ENCODE peak calls at places on chromosomes 11 and 22, in eight cellular contexts. I, P, V, W, F, Y, O and S are unnamed samples. For H3K27me3, the result is how much of the 10 kb centered on the place peaks cover.

GRCh38 chr11:72668645-72669347 is 5.4 kb downstream of the PDE2A start:
- DNase-seq in O (no peak), I (no peak), F (no peak), W (no peak), Y (no peak), V (no peak), P (peak), S (no peak)

GRCh38 chr11:115456019-115456418 is 48.2 kb downstream of the CADM1 start:
- DNase-seq in P (no peak), V (no peak), O (no peak), W (no peak), I (no peak), F (peak), Y (no peak), S (no peak)

GRCh38 chr11:80593981-80594380 is 1153.2 kb upstream of the TENM4 start:
- DNase-seq in W (no peak), V (peak), P (no peak), O (no peak), I (no peak), Y (no peak), F (peak), S (no peak)

GRCh38 chr11:86594746-86595145 is 77.7 kb downstream of the ME3 start:
- DNase-seq in I (no peak), F (peak), P (peak), V (peak), Y (no peak), W (no peak), O (no peak), S (no peak)

GRCh38 chr22:46046299-46046685 is 69.3 kb upstream of the WNT7B start:
- DNase-seq in F (no peak), O (peak), W (no peak), V (no peak), Y (peak), I (no peak), P (no peak), S (no peak)

GRCh38 chr11:106695506-106695905 is 322.8 kb downstream of the GUCY1A2 start:
- DNase-seq in W (no peak), P (no peak), O (no peak), Y (no peak), F (peak), I (peak), V (peak), S (no peak)

GRCh38 chr11:79546366-79546765 is 105.5 kb upstream of the TENM4 start:
- DNase-seq in F (no peak), I (no peak), W (no peak), Y (no peak), V (no peak), O (no peak), P (no peak), S (no peak)

GRCh38 chr11:42770444-42771065 is 541.2 kb upstream of the API5 start:
- DNase-seq in I (no peak), Y (no peak), W (no peak), V (peak), F (no peak), P (peak), O (no peak), S (no peak)

GRCh38 chr11:4546876-4547275 is 1.9 kb downstream of the OR52M1 start:
- DNase-seq in F (no peak), Y (no peak), V (no peak), W (no peak), I (no peak), P (no peak), O (no peak), S (no peak)

GRCh38 chr11:128467610-128468041 is 119.7 kb downstream of the ETS1 start:
- DNase-seq in Y (peak), F (peak), I (peak), P (no peak), V (peak), W (peak), O (peak), S (peak)

GRCh38 chr11:8777907-8778767 is 95.5 kb downstream of the RPL27A start:
- DNase-seq in Y (peak), V (no peak), P (no peak), W (peak), O (no peak), F (peak), I (no peak), S (peak)

GRCh38 chr11:89184021-89184420 is 6.3 kb downstream of the TYR start:
- DNase-seq in P (no peak), I (no peak), V (peak), F (peak), W (no peak), Y (no peak), O (no peak), S (no peak)

GRCh38 chr11:9313648-9314290 is 624 bp downstream of the TMEM41B start:
- DNase-seq in O (no peak), F (peak), V (peak), Y (no peak), W (no peak), P (peak), I (no peak), S (peak)

GRCh38 chr11:62044639-62045121 is 77.2 kb upstream of the FTH1 start:
- DNase-seq in I (no peak), F (no peak), Y (no peak), P (no peak), V (peak), O (no peak), W (no peak), S (no peak)

GRCh38 chr11:61111786-61112517 is 9.7 kb downstream of the CD5 start:
- DNase-seq in I (no peak), W (no peak), O (no peak), P (no peak), F (no peak), V (no peak), Y (no peak), S (no peak)

GRCh38 chr22:31020334-31020733 is 51.3 kb downstream of the TUG1 start:
- DNase-seq in I (no peak), F (no peak), V (no peak), W (no peak), Y (no peak), P (peak), O (no peak), S (no peak)

GRCh38 chr11:73308003-73308962 is at the start of gene ARHGEF17:
- DNase-seq in V (peak), O (peak), I (no peak), W (no peak), F (peak), P (peak), Y (no peak), S (peak)

GRCh38 chr22:45470871-45471270 is 31.8 kb upstream of the FBLN1 start:
- DNase-seq in F (no peak), Y (no peak), P (no peak), V (no peak), I (no peak), W (no peak), O (no peak), S (no peak)

GRCh38 chr11:47468598-47469214 is 19.8 kb upstream of the RAPSN start:
- DNase-seq in P (no peak), Y (no peak), W (no peak), O (no peak), I (no peak), V (no peak), F (peak), S (peak)

DNA sequence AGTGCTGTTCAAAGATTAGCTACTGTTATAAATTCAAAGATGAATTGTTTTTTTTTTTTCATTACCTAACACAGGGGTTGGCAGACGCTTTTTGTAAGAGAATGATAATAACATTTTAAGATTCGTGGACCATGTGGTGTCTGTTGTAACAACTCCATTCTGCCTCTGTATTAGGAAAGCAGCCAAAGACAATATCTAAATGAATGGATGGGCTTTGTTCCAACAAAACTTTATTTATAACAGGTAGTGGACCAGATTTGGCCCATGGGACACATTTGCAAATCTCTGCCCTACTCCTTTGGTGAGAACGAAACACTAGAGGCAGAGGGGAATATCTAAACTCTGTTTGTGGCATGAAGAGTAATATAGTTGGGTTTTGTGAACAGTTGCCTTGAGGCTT is 83.6 kb upstream of the BLID start:
- DNase-seq in I (no peak), P (no peak), W (no peak), O (no peak), F (no peak), Y (no peak), V (peak), S (no peak)
- H3K27me3 ChIP-seq in I (under half), P (under half), W (under half), O (under half), F (under half), Y (under half), V (under half), S (under half)

GRCh38 chr11:94926698-94927237 is 46.6 kb downstream of the CWC15 start:
- DNase-seq in V (peak), Y (peak), O (peak), F (peak), W (peak), P (peak), I (peak), S (peak)
- TF ChIP-seq CTCF in V (no peak), Y (no peak), O (no peak), F (no peak), W (no peak), P (no peak), I (no peak), S (no peak)

GRCh38 chr11:118911880-118912741 is 13.6 kb downstream of the BCL9L start:
- DNase-seq in I (peak), O (peak), W (peak), P (peak), Y (peak), V (peak), F (peak), S (peak)
- H3K4me3 ChIP-seq in I (peak), O (no peak), W (peak), P (peak), Y (peak), V (peak), F (peak), S (peak)

GRCh38 chr11:71246559-71246958 is 5.8 kb downstream of the SHANK2 start:
- DNase-seq in I (no peak), O (no peak), P (peak), W (no peak), F (no peak), Y (peak), V (no peak), S (no peak)
- H3K27me3 ChIP-seq in I (under half), O (under half), P (under half), W (under half), F (under half), Y (half or more), V (under half), S (half or more)

GRCh38 chr22:43922123-43922522 is 1.5 kb upstream of the PNPLA3 start:
- DNase-seq in V (no peak), O (no peak), P (peak), I (no peak), F (no peak), W (no peak), Y (no peak), S (no peak)
- TF ChIP-seq CTCF in V (no peak), O (no peak), P (peak), I (peak), F (no peak), W (no peak), Y (no peak), S (no peak)